ENCODE peak calls at places on chromosomes 7 and 10, in seven cellular contexts. U is CD8-positive, alpha-beta T cell; F is glutamatergic neuron; W is GM12865; M is GM20000; L is HFFc6; T is HCT116. P is an unnamed sample.

GRCh38 chr10:99775850-99776249 is 6.6 kb upstream of the ABCC2 start:
- DNase-seq in U (no peak), F (no peak), W (no peak), M (no peak), L (peak; percentile 90), T (peak; percentile 88), P (no peak)

GRCh38 chr10:117271427-117271826 is 30.5 kb downstream of the SLC18A2 start:
- DNase-seq in U (no peak), F (no peak), W (no peak), M (no peak), L (peak; percentile 7), T (peak; percentile 26), P (no peak)

GRCh38 chr10:24871501-24871900 is 80.9 kb downstream of the PRTFDC1 start:
- DNase-seq in U (no peak), F (no peak), W (no peak), M (no peak), L (no peak), T (no peak), P (no peak)

GRCh38 chr7:6650521-6651011 is 13.4 kb downstream of the ZNF316 start:
- DNase-seq in U (no peak), F (no peak), W (no peak), M (no peak), L (no peak), T (no peak), P (no peak)

GRCh38 chr10:11036424-11037011 is 18.8 kb downstream of the CELF2 start:
- DNase-seq in U (no peak), F (peak; percentile 50), W (no peak), M (no peak), L (peak; percentile 35), T (no peak), P (no peak)

GRCh38 chr7:40356312-40356711 is 221.5 kb downstream of the SUGCT start:
- DNase-seq in U (no peak), F (no peak), W (no peak), M (no peak), L (peak; percentile 19), T (no peak), P (no peak)

GRCh38 chr7:41217306-41217705 is 485.6 kb downstream of the INHBA start:
- DNase-seq in U (no peak), F (no peak), W (no peak), M (no peak), L (no peak), T (no peak), P (no peak)

GRCh38 chr10:102781089-102781920 is 37.6 kb downstream of the WBP1L start:
- DNase-seq in U (no peak), F (no peak), W (no peak), M (no peak), L (no peak), T (no peak), P (no peak)

GRCh38 chr7:132705146-132705545 is 128.9 kb upstream of the PLXNA4 start:
- DNase-seq in U (no peak), F (no peak), W (no peak), M (no peak), L (no peak), T (no peak), P (no peak)

GRCh38 chr10:18238875-18239485 is 98.8 kb downstream of the CACNB2 start:
- DNase-seq in U (no peak), F (no peak), W (peak; percentile 36), M (peak; percentile 21), L (peak; percentile 30), T (peak; percentile 34), P (peak; percentile 48)

GRCh38 chr7:128838109-128838779 is 8.0 kb downstream of the FLNC start:
- DNase-seq in U (no peak), F (no peak), W (no peak), M (no peak), L (no peak), T (no peak), P (peak; percentile 10)

GRCh38 chr7:100691676-100692577 is 2.1 kb downstream of the GIGYF1 start:
- DNase-seq in U (peak; percentile 84), F (peak; percentile 90), W (peak; percentile 82), M (peak; percentile 91), L (peak; percentile 48), T (no peak), P (peak; percentile 90)

GRCh38 chr7:91869661-91870060 is 10.8 kb downstream of the MTERF1 start:
- DNase-seq in U (no peak), F (no peak), W (no peak), M (no peak), L (peak; percentile 9), T (no peak), P (no peak)

GRCh38 chr7:86600506-86601290 is 43.0 kb upstream of the GRM3 start:
- DNase-seq in U (no peak), F (no peak), W (peak; percentile 4), M (no peak), L (no peak), T (no peak), P (no peak)

GRCh38 chr10:89525556-89525955 is 9.8 kb downstream of the SLC16A12 start:
- DNase-seq in U (no peak), F (no peak), W (no peak), M (no peak), L (no peak), T (no peak), P (no peak)

GRCh38 chr10:36281871-36282331 is 639.8 kb upstream of the FZD8 start:
- DNase-seq in U (no peak), F (no peak), W (no peak), M (no peak), L (no peak), T (no peak), P (no peak)

GRCh38 chr7:67878808-67879207 is 882.2 kb downstream of the TYW1 start:
- DNase-seq in U (no peak), F (no peak), W (no peak), M (no peak), L (no peak), T (no peak), P (no peak)

GRCh38 chr10:133028158-133028557 is 59.6 kb upstream of the ADGRA1 start:
- DNase-seq in U (no peak), F (no peak), W (no peak), M (no peak), L (no peak), T (no peak), P (no peak)

GRCh38 chr10:6875229-6875544 is 295.1 kb upstream of the PRKCQ start:
- DNase-seq in U (no peak), F (no peak), W (no peak), M (no peak), L (no peak), T (no peak), P (no peak)

GRCh38 chr7:138458576-138459234 is 1.4 kb upstream of the TRIM24 start:
- DNase-seq in U (no peak), F (no peak), W (no peak), M (no peak), L (no peak), T (no peak), P (no peak)

GRCh38 chr7:151426486-151426905 is 13.4 kb downstream of the CRYGN start:
- DNase-seq in U (no peak), F (no peak), W (no peak), M (no peak), L (peak; percentile 80), T (peak; percentile 60), P (no peak)

GRCh38 chr10:101441539-101442455 is 87.8 kb downstream of the BTRC start:
- DNase-seq in U (no peak), F (no peak), W (peak; percentile 65), M (peak; percentile 48), L (peak; percentile 70), T (peak; percentile 80), P (peak; percentile 44)

GRCh38 chr7:96203781-96204180 is 118.1 kb downstream of the SLC25A13 start:
- DNase-seq in U (no peak), F (no peak), W (no peak), M (no peak), L (no peak), T (no peak), P (no peak)

GRCh38 chr10:90226526-90226925 is 525.1 kb downstream of the KIF20B start:
- DNase-seq in U (no peak), F (no peak), W (no peak), M (no peak), L (no peak), T (no peak), P (no peak)

GRCh38 chr10:63976538-63976937 is 455.3 kb downstream of the REEP3 start:
- DNase-seq in U (no peak), F (peak; percentile 74), W (peak; percentile 68), M (peak; percentile 75), L (no peak), T (peak; percentile 48), P (peak; percentile 75)

GRCh38 chr10:42707229-42707628 is 68.9 kb upstream of the ZNF33B start:
- DNase-seq in U (no peak), F (no peak), W (no peak), M (no peak), L (no peak), T (no peak), P (no peak)
- TF ChIP-seq CTCF in U (no peak), F (no peak), W (no peak), M (no peak), L (no peak), T (no peak), P (no peak)

DNA sequence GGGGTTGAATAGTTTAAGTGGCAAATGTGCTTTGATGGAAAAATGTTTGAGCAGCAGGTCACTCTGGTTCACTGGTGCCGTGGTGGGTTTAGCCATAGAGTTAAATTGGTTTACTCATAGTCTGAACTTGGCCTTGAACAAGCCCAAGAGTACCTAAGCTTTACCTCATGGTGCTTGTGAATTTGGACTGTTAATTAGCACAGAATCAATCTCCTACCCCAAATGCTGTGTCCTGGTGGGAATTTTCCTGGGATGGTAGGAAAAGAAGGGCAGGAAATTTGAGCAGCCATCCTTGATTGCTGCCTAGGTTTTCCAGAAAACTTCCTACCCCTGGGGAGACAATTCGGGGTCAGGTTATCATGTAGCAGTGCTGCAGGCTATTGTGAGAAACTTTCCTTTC is 178.7 kb upstream of the LYZL1 start:
- DNase-seq in U (no peak), F (no peak), W (no peak), M (no peak), L (no peak), T (no peak), P (no peak)
- TF ChIP-seq CTCF in U (no peak), F (no peak), W (no peak), M (no peak), L (no peak), T (no peak), P (no peak)

GRCh38 chr7:46003896-46004875 is 83.1 kb upstream of the IGFBP3 start:
- DNase-seq in U (no peak), F (no peak), W (no peak), M (no peak), L (peak; percentile 83), T (peak; percentile 56), P (no peak)
- TF ChIP-seq CTCF in U (no peak), F (no peak), W (no peak), M (no peak), L (no peak), T (no peak), P (no peak)

DNA sequence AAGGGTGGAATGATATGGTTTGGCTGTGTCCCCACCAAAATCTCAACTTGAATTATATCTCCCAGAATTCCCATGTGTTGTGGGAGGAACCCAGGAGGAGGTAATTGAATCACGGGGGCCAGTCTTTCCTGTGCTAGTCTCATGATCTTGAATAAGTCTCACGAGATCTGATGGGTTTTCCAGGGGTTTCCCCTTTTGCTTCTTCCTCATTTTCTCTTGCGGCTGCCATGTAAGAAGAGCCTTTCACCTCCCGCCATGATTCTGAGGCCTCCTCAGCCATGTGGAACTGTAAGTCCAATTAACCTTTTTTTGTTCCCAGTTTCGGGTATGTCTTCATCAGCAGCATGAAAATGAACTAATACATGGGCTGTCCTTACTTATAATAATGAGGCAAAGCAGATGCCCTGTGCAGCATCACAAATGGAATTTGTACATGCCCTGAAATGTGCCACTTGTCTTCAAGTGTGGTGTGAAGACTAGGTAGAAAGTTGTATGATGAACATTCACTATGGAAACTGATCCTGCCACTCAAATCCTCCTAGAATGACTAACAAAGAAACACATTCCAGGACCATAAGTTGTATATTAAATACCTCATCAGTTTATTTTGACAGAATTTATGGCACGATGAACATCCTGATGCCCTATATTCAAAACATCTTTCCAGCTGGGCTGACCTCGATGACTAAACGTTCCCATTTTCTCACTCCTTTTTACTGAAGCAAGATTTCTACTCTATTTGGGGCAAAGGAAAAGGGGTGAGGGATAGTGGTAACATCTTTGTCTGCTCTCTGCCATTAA is 122.8 kb upstream of the CTTNBP2 start:
- DNase-seq in U (no peak), F (no peak), W (no peak), M (no peak), L (no peak), T (no peak), P (no peak)
- TF ChIP-seq CTCF in U (no peak), F (no peak), W (no peak), M (no peak), L (no peak), T (no peak), P (no peak)

P was measured in GM13977.